ENCODE peak calls at places on chromosomes 7 and 10, in six cellular contexts. N is fibroblast of lung, P is heart right ventricle, A is right lobe of liver, B is mammary epithelial cell, L is aorta. C is an unnamed sample. For H3K36me3 and H3K27me3, the result is how much of the 10 kb centered on the place peaks cover.

GRCh38 chr10:26698909-26699308 is 1.4 kb downstream of the PDSS1 start:
- DNase-seq in P (no peak), B (no peak), N (no peak), L (no peak), A (no peak), C (no peak)

GRCh38 chr10:71854031-71854430 is 3.0 kb upstream of the PSAP start:
- DNase-seq in P (no peak), B (no peak), A (no peak), N (peak), L (peak), C (no peak)

GRCh38 chr10:68332259-68333057 is at the start of gene PBLD:
- DNase-seq in P (peak), B (peak), A (peak), L (peak), N (peak), C (peak)

GRCh38 chr7:134500406-134500805 is 27.0 kb upstream of the AKR1B10 start:
- DNase-seq in N (no peak), A (no peak), L (no peak), B (no peak), P (no peak), C (no peak)

GRCh38 chr10:6580279-6581029 is 378 bp upstream of the PRKCQ start:
- DNase-seq in L (peak), B (peak), N (peak), A (peak), P (peak), C (peak)

GRCh38 chr10:13425397-13425796 is 77.3 kb upstream of the SEPHS1 start:
- DNase-seq in P (no peak), N (no peak), L (no peak), A (no peak), B (no peak), C (no peak)

GRCh38 chr10:11009471-11010308 is 8.0 kb upstream of the CELF2 start:
- DNase-seq in A (no peak), L (no peak), B (no peak), P (no peak), N (no peak), C (no peak)

GRCh38 chr7:98395951-98396350 is 4.9 kb downstream of the BAIAP2L1 start:
- DNase-seq in A (peak), N (no peak), B (no peak), P (no peak), L (no peak), C (no peak)

GRCh38 chr10:69647101-69647500 is 17.1 kb downstream of the FAM241B start:
- DNase-seq in P (no peak), N (no peak), B (no peak), L (no peak), A (no peak), C (no peak)

GRCh38 chr10:116826803-116827202 is 22.5 kb upstream of the ENO4 start:
- DNase-seq in L (no peak), N (no peak), B (no peak), P (no peak), A (no peak), C (no peak)

GRCh38 chr10:57696641-57697040 is 571.1 kb downstream of the IPMK start:
- DNase-seq in A (no peak), B (peak), P (no peak), L (no peak), N (peak), C (no peak)

GRCh38 chr7:7738622-7739021 is 20.2 kb upstream of the RPA3 start:
- DNase-seq in N (no peak), P (no peak), L (no peak), B (no peak), A (no peak), C (no peak)

DNA sequence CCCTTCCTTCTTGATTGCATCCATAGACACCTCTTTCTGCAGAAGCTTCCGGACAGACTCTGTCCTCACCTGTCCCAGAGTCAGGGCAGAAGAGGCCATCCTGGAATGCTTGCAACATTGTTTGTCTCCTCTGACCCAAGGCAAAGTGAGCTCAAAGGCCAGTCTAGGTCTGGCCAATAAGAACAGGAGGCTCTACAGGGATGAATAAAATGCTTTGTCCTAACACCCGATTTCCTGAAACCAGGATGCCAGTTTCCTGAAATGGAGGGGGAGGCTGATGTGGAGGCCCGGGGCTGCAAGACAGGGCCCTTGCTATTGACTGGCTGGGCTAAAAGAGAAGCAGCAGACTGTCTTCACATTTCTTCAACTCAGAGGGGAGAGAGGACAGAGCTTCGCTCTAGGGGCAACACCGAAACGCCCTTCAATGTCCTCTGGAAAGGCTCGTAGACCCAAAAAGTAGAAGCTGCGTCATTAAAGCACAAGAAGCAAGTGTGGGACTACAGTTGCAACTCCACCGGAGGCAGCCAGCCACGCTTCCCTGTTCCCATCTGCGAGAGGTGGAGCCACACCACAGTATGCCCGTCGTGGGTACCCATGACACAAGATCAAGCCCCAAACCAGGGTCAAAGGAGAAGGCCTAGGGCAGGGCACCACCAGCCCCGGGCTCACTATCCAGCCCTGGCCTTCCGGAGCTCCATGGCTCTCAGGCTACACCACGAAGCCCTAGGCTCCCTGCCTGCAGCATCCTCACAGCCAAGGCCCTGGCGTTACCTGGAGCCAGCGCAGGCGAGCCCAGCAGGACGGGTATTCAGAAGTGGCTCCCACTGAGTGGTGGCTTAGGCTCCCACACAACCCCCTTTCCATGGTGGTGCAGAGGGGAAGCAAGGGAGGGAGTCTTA is 29.3 kb upstream of the NDST2 start:
- DNase-seq in N (no peak), P (no peak), L (no peak), A (peak), B (no peak), C (no peak)
- H3K36me3 ChIP-seq in N (under half), P (under half), L (under half), A (under half), B (under half), C (half or more)

GRCh38 chr7:93310346-93310745 is 78.2 kb downstream of the VPS50 start:
- DNase-seq in P (no peak), A (no peak), N (no peak), L (no peak), B (peak), C (no peak)

GRCh38 chr7:93301736-93302135 is 69.6 kb downstream of the VPS50 start:
- DNase-seq in B (no peak), N (no peak), L (no peak), P (no peak), A (no peak), C (no peak)

GRCh38 chr7:93307943-93308342 is 75.8 kb downstream of the VPS50 start:
- DNase-seq in A (no peak), P (no peak), B (no peak), L (no peak), N (no peak), C (no peak)

DNA sequence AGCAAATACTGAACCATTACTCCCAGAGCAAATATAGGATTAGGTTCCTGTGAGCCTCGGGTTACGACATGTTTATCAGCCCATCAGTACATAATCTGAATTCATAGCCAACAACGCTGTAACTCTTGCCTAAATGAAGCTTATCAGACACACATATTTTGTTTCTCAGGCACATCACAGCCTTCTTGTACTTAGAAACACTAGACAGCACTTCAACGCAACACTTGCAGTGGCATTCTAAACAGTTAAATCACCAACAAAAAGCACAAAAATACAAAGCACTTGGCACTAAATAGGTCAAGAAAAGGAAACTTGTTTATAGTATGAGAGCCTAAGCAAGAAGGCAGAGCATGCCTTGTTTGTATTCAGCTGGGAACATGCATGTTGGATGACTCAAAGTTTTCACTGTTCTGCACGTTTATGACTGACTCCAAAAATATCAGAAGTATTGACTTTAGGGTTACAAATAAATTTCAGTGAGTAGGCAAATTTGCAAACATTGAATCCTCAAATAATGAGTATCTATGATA is 75.0 kb downstream of the VPS50 start:
- DNase-seq in A (no peak), L (no peak), B (peak), P (no peak), N (peak), C (no peak)
- H3K4me3 ChIP-seq in A (no peak), L (no peak), B (no peak), P (no peak), N (no peak), C (no peak)

GRCh38 chr7:94056796-94057207 is 52.6 kb upstream of the BET1 start:
- DNase-seq in A (no peak), B (peak), P (no peak), L (no peak), N (peak), C (no peak)

GRCh38 chr7:94059747-94060146 is 55.6 kb upstream of the BET1 start:
- DNase-seq in B (no peak), N (peak), A (no peak), L (no peak), P (no peak), C (no peak)

GRCh38 chr7:94060772-94061171 is 56.6 kb upstream of the BET1 start:
- DNase-seq in P (no peak), N (peak), B (no peak), L (no peak), A (no peak), C (no peak)

GRCh38 chr7:94055963-94056362 is 51.8 kb upstream of the BET1 start:
- DNase-seq in L (no peak), A (no peak), P (no peak), N (no peak), B (no peak), C (no peak)

GRCh38 chr7:94057955-94058354 is 53.8 kb upstream of the BET1 start:
- DNase-seq in A (no peak), B (no peak), P (no peak), L (no peak), N (no peak), C (no peak)
- H3K27me3 ChIP-seq in A (under half), B (under half), P (under half), L (under half), N (under half), C (under half)

GRCh38 chr7:152128741-152129461 is 103.4 kb downstream of the GALNT11 start:
- DNase-seq in A (no peak), N (no peak), P (no peak), L (no peak), B (no peak), C (no peak)
- H3K36me3 ChIP-seq in A (under half), N (under half), P (under half), L (under half), B (under half), C (under half)

GRCh38 chr7:378551-379455 is 88.8 kb downstream of the FOXL3 start:
- DNase-seq in P (no peak), L (peak), N (no peak), A (peak), B (no peak), C (no peak)
- H3K4me3 ChIP-seq in P (peak), L (no peak), N (no peak), A (no peak), B (no peak), C (no peak)

GRCh38 chr7:114026486-114027089 is 107.8 kb upstream of the PPP1R3A start:
- DNase-seq in A (no peak), N (peak), B (peak), L (no peak), P (peak), C (no peak)

GRCh38 chr7:114021135-114021534 is 102.3 kb upstream of the PPP1R3A start:
- DNase-seq in B (no peak), P (no peak), A (no peak), L (no peak), N (peak), C (no peak)
- H3K27me3 ChIP-seq in B (under half), P (under half), A (under half), L (under half), N (under half), C (under half)

GRCh38 chr10:49521062-49521461 is 17.9 kb downstream of the ERCC6 start:
- DNase-seq in B (no peak), N (no peak), A (no peak), L (no peak), P (no peak), C (no peak)
- H3K36me3 ChIP-seq in B (under half), N (under half), A (under half), L (under half), P (under half), C (under half)

GRCh38 chr7:2230882-2231281 is 1.9 kb downstream of the MAD1L1 start:
- DNase-seq in B (no peak), L (no peak), N (no peak), A (no peak), P (no peak), C (no peak)

GRCh38 chr7:2233876-2234275 is 1.1 kb upstream of the MAD1L1 start:
- DNase-seq in L (no peak), P (no peak), A (no peak), B (no peak), N (no peak), C (no peak)

GRCh38 chr7:2230226-2230625 is 2.5 kb downstream of the MAD1L1 start:
- DNase-seq in N (no peak), B (no peak), A (no peak), L (no peak), P (no peak), C (no peak)

GRCh38 chr7:2232766-2233520 is at the start of gene MAD1L1:
- DNase-seq in N (peak), A (peak), P (peak), L (peak), B (peak), C (peak)

GRCh38 chr7:2231992-2232765 is 566 bp downstream of the MAD1L1 start:
- DNase-seq in P (no peak), A (no peak), B (peak), N (no peak), L (no peak), C (no peak)
- H3K4me3 ChIP-seq in P (peak), A (peak), B (peak), N (peak), L (peak), C (peak)

GRCh38 chr10:101297901-101298451 is 56.0 kb upstream of the BTRC start:
- DNase-seq in B (peak), N (peak), P (peak), L (no peak), A (peak), C (peak)
- H3K27me3 ChIP-seq in B (under half), N (under half), P (under half), L (under half), A (under half), C (under half)